ENCODE peak calls at places on chromosome 2, in nine cellular contexts. One of them, this sample, is unnamed.

GRCh38 chr2:178860551-178860950 is 53.3 kb upstream of the TTN start:
- DNase-seq in GM20000: no peak
- DNase-seq in NT2/D1: no peak
- DNase-seq in NCI-H460: no peak
- DNase-seq in bronchial epithelial cell: no peak
- DNase-seq in brain pericyte: no peak
- DNase-seq in posterior vena cava: no peak
- DNase-seq in activated naive CD4-positive, alpha-beta T cell treated with anti-CD3 and anti-CD28 coated beads, Interleukin-2, amount 10 ng/mL, durations not matched to agents 7 days and 5 days: no peak
- DNase-seq in CD4-positive, alpha-beta T cell: no peak
- DNase-seq in this sample: no peak

GRCh38 chr2:54556659-54557121 is 100.6 kb downstream of the SPTBN1 start:
- DNase-seq in GM20000: no peak
- DNase-seq in activated naive CD4-positive, alpha-beta T cell treated with anti-CD3 and anti-CD28 coated beads, Interleukin-2, amount 10 ng/mL, durations not matched to agents 7 days and 5 days: no peak
- DNase-seq in NCI-H460: no peak
- DNase-seq in brain pericyte: no peak
- DNase-seq in posterior vena cava: no peak
- DNase-seq in CD4-positive, alpha-beta T cell: no peak
- DNase-seq in bronchial epithelial cell: no peak
- DNase-seq in NT2/D1: no peak
- DNase-seq in this sample: peak

GRCh38 chr2:119157850-119158511 is 570 bp downstream of the C1QL2 start:
- DNase-seq in brain pericyte: no peak
- DNase-seq in bronchial epithelial cell: no peak
- DNase-seq in CD4-positive, alpha-beta T cell: no peak
- DNase-seq in activated naive CD4-positive, alpha-beta T cell treated with anti-CD3 and anti-CD28 coated beads, Interleukin-2, amount 10 ng/mL, durations not matched to agents 7 days and 5 days: no peak
- DNase-seq in NT2/D1: no peak
- DNase-seq in GM20000: no peak
- DNase-seq in posterior vena cava: no peak
- DNase-seq in NCI-H460: no peak
- DNase-seq in this sample: no peak

GRCh38 chr2:220243571-220243970 is 616.1 kb downstream of the SLC4A3 start:
- DNase-seq in bronchial epithelial cell: no peak
- DNase-seq in NT2/D1: no peak
- DNase-seq in activated naive CD4-positive, alpha-beta T cell treated with anti-CD3 and anti-CD28 coated beads, Interleukin-2, amount 10 ng/mL, durations not matched to agents 7 days and 5 days: no peak
- DNase-seq in NCI-H460: no peak
- DNase-seq in CD4-positive, alpha-beta T cell: no peak
- DNase-seq in GM20000: no peak
- DNase-seq in posterior vena cava: no peak
- DNase-seq in brain pericyte: no peak
- DNase-seq in this sample: no peak

GRCh38 chr2:29640360-29640759 is 281.0 kb downstream of the ALK start:
- DNase-seq in bronchial epithelial cell: peak
- DNase-seq in brain pericyte: no peak
- DNase-seq in posterior vena cava: no peak
- DNase-seq in GM20000: no peak
- DNase-seq in NCI-H460: no peak
- DNase-seq in NT2/D1: no peak
- DNase-seq in CD4-positive, alpha-beta T cell: no peak
- DNase-seq in activated naive CD4-positive, alpha-beta T cell treated with anti-CD3 and anti-CD28 coated beads, Interleukin-2, amount 10 ng/mL, durations not matched to agents 7 days and 5 days: no peak
- DNase-seq in this sample: no peak

GRCh38 chr2:177429688-177430325 is 37.2 kb downstream of the AGPS start:
- DNase-seq in GM20000: no peak
- DNase-seq in posterior vena cava: no peak
- DNase-seq in activated naive CD4-positive, alpha-beta T cell treated with anti-CD3 and anti-CD28 coated beads, Interleukin-2, amount 10 ng/mL, durations not matched to agents 7 days and 5 days: no peak
- DNase-seq in brain pericyte: peak
- DNase-seq in NCI-H460: no peak
- DNase-seq in NT2/D1: no peak
- DNase-seq in bronchial epithelial cell: peak
- DNase-seq in CD4-positive, alpha-beta T cell: no peak
- DNase-seq in this sample: peak

GRCh38 chr2:83233284-83233683 is 1225.8 kb downstream of the SUCLG1 start:
- DNase-seq in bronchial epithelial cell: peak
- DNase-seq in GM20000: no peak
- DNase-seq in NT2/D1: no peak
- DNase-seq in brain pericyte: no peak
- DNase-seq in NCI-H460: no peak
- DNase-seq in activated naive CD4-positive, alpha-beta T cell treated with anti-CD3 and anti-CD28 coated beads, Interleukin-2, amount 10 ng/mL, durations not matched to agents 7 days and 5 days: no peak
- DNase-seq in CD4-positive, alpha-beta T cell: no peak
- DNase-seq in posterior vena cava: no peak
- DNase-seq in this sample: peak

GRCh38 chr2:127552336-127552735 is 16.9 kb downstream of the MYO7B start:
- DNase-seq in NCI-H460: no peak
- DNase-seq in CD4-positive, alpha-beta T cell: no peak
- DNase-seq in posterior vena cava: peak
- DNase-seq in bronchial epithelial cell: no peak
- DNase-seq in brain pericyte: no peak
- DNase-seq in activated naive CD4-positive, alpha-beta T cell treated with anti-CD3 and anti-CD28 coated beads, Interleukin-2, amount 10 ng/mL, durations not matched to agents 7 days and 5 days: no peak
- DNase-seq in GM20000: no peak
- DNase-seq in NT2/D1: no peak
- DNase-seq in this sample: no peak

GRCh38 chr2:71331581-71332412 is at the start of gene ZNF638:
- DNase-seq in posterior vena cava: peak
- DNase-seq in CD4-positive, alpha-beta T cell: peak
- DNase-seq in brain pericyte: peak
- DNase-seq in activated naive CD4-positive, alpha-beta T cell treated with anti-CD3 and anti-CD28 coated beads, Interleukin-2, amount 10 ng/mL, durations not matched to agents 7 days and 5 days: peak
- DNase-seq in NCI-H460: peak
- DNase-seq in NT2/D1: peak
- DNase-seq in GM20000: peak
- DNase-seq in bronchial epithelial cell: peak
- DNase-seq in this sample: peak

GRCh38 chr2:138515084-138515483 is 13.5 kb downstream of the SPOPL start:
- DNase-seq in bronchial epithelial cell: peak
- DNase-seq in activated naive CD4-positive, alpha-beta T cell treated with anti-CD3 and anti-CD28 coated beads, Interleukin-2, amount 10 ng/mL, durations not matched to agents 7 days and 5 days: no peak
- DNase-seq in CD4-positive, alpha-beta T cell: no peak
- DNase-seq in NCI-H460: no peak
- DNase-seq in posterior vena cava: no peak
- DNase-seq in NT2/D1: no peak
- DNase-seq in brain pericyte: no peak
- DNase-seq in GM20000: no peak
- DNase-seq in this sample: no peak

GRCh38 chr2:239660390-239661228 is 259.8 kb upstream of the HDAC4 start:
- DNase-seq in brain pericyte: no peak
- DNase-seq in posterior vena cava: peak
- DNase-seq in NCI-H460: no peak
- DNase-seq in NT2/D1: no peak
- DNase-seq in GM20000: no peak
- DNase-seq in CD4-positive, alpha-beta T cell: no peak
- DNase-seq in bronchial epithelial cell: peak
- DNase-seq in activated naive CD4-positive, alpha-beta T cell treated with anti-CD3 and anti-CD28 coated beads, Interleukin-2, amount 10 ng/mL, durations not matched to agents 7 days and 5 days: no peak
- DNase-seq in this sample: no peak

GRCh38 chr2:138922973-138923563 is 142.9 kb upstream of the NXPH2 start:
- DNase-seq in NCI-H460: peak
- DNase-seq in bronchial epithelial cell: peak
- DNase-seq in NT2/D1: no peak
- DNase-seq in activated naive CD4-positive, alpha-beta T cell treated with anti-CD3 and anti-CD28 coated beads, Interleukin-2, amount 10 ng/mL, durations not matched to agents 7 days and 5 days: no peak
- DNase-seq in CD4-positive, alpha-beta T cell: no peak
- DNase-seq in brain pericyte: no peak
- DNase-seq in GM20000: no peak
- DNase-seq in posterior vena cava: no peak
- DNase-seq in this sample: peak

GRCh38 chr2:197777823-197778407 is 7.2 kb downstream of the BOLL start:
- DNase-seq in NCI-H460: peak
- DNase-seq in GM20000: peak
- DNase-seq in CD4-positive, alpha-beta T cell: no peak
- DNase-seq in activated naive CD4-positive, alpha-beta T cell treated with anti-CD3 and anti-CD28 coated beads, Interleukin-2, amount 10 ng/mL, durations not matched to agents 7 days and 5 days: peak
- DNase-seq in NT2/D1: no peak
- DNase-seq in brain pericyte: peak
- DNase-seq in bronchial epithelial cell: peak
- DNase-seq in posterior vena cava: no peak
- DNase-seq in this sample: peak

GRCh38 chr2:172672114-172672513 is 63.5 kb upstream of the RAPGEF4 start:
- DNase-seq in bronchial epithelial cell: peak
- DNase-seq in posterior vena cava: no peak
- DNase-seq in CD4-positive, alpha-beta T cell: no peak
- DNase-seq in brain pericyte: no peak
- DNase-seq in GM20000: no peak
- DNase-seq in NCI-H460: peak
- DNase-seq in activated naive CD4-positive, alpha-beta T cell treated with anti-CD3 and anti-CD28 coated beads, Interleukin-2, amount 10 ng/mL, durations not matched to agents 7 days and 5 days: no peak
- DNase-seq in NT2/D1: no peak
- DNase-seq in this sample: no peak

GRCh38 chr2:40244251-40245010 is 207.5 kb downstream of the SLC8A1 start:
- DNase-seq in brain pericyte: peak
- DNase-seq in bronchial epithelial cell: peak
- DNase-seq in NT2/D1: peak
- DNase-seq in CD4-positive, alpha-beta T cell: no peak
- DNase-seq in posterior vena cava: peak
- DNase-seq in activated naive CD4-positive, alpha-beta T cell treated with anti-CD3 and anti-CD28 coated beads, Interleukin-2, amount 10 ng/mL, durations not matched to agents 7 days and 5 days: no peak
- DNase-seq in GM20000: peak
- DNase-seq in NCI-H460: peak
- DNase-seq in this sample: peak

GRCh38 chr2:24858996-24859395 is 61.0 kb downstream of the ADCY3 start:
- DNase-seq in NCI-H460: no peak
- DNase-seq in brain pericyte: no peak
- DNase-seq in GM20000: no peak
- DNase-seq in NT2/D1: no peak
- DNase-seq in CD4-positive, alpha-beta T cell: no peak
- DNase-seq in posterior vena cava: no peak
- DNase-seq in activated naive CD4-positive, alpha-beta T cell treated with anti-CD3 and anti-CD28 coated beads, Interleukin-2, amount 10 ng/mL, durations not matched to agents 7 days and 5 days: no peak
- DNase-seq in bronchial epithelial cell: no peak
- DNase-seq in this sample: no peak

GRCh38 chr2:162210385-162210784 is 32.9 kb downstream of the FAP start:
- DNase-seq in GM20000: no peak
- DNase-seq in posterior vena cava: no peak
- DNase-seq in activated naive CD4-positive, alpha-beta T cell treated with anti-CD3 and anti-CD28 coated beads, Interleukin-2, amount 10 ng/mL, durations not matched to agents 7 days and 5 days: no peak
- DNase-seq in CD4-positive, alpha-beta T cell: no peak
- DNase-seq in NCI-H460: no peak
- DNase-seq in brain pericyte: no peak
- DNase-seq in bronchial epithelial cell: no peak
- DNase-seq in NT2/D1: no peak
- DNase-seq in this sample: no peak

GRCh38 chr2:231450548-231450989 is 13.7 kb downstream of the NCL start:
- DNase-seq in CD4-positive, alpha-beta T cell: no peak
- DNase-seq in activated naive CD4-positive, alpha-beta T cell treated with anti-CD3 and anti-CD28 coated beads, Interleukin-2, amount 10 ng/mL, durations not matched to agents 7 days and 5 days: no peak
- DNase-seq in NT2/D1: no peak
- DNase-seq in NCI-H460: no peak
- DNase-seq in brain pericyte: no peak
- DNase-seq in bronchial epithelial cell: no peak
- DNase-seq in GM20000: no peak
- DNase-seq in posterior vena cava: no peak
- DNase-seq in this sample: no peak

GRCh38 chr2:47631840-47632398 is 151.0 kb upstream of the MSH6 start:
- DNase-seq in NCI-H460: peak
- DNase-seq in GM20000: no peak
- DNase-seq in NT2/D1: no peak
- DNase-seq in bronchial epithelial cell: peak
- DNase-seq in activated naive CD4-positive, alpha-beta T cell treated with anti-CD3 and anti-CD28 coated beads, Interleukin-2, amount 10 ng/mL, durations not matched to agents 7 days and 5 days: no peak
- DNase-seq in brain pericyte: no peak
- DNase-seq in CD4-positive, alpha-beta T cell: no peak
- DNase-seq in posterior vena cava: peak
- DNase-seq in this sample: peak

GRCh38 chr2:105078906-105079305 is 41.0 kb downstream of the MRPS9 start:
- DNase-seq in CD4-positive, alpha-beta T cell: no peak
- DNase-seq in posterior vena cava: no peak
- DNase-seq in NCI-H460: no peak
- DNase-seq in bronchial epithelial cell: peak
- DNase-seq in GM20000: no peak
- DNase-seq in brain pericyte: no peak
- DNase-seq in NT2/D1: no peak
- DNase-seq in activated naive CD4-positive, alpha-beta T cell treated with anti-CD3 and anti-CD28 coated beads, Interleukin-2, amount 10 ng/mL, durations not matched to agents 7 days and 5 days: no peak
- DNase-seq in this sample: no peak

GRCh38 chr2:204776781-204777559 is 231.7 kb downstream of the PARD3B start:
- DNase-seq in NT2/D1: no peak
- DNase-seq in CD4-positive, alpha-beta T cell: no peak
- DNase-seq in brain pericyte: no peak
- DNase-seq in GM20000: no peak
- DNase-seq in bronchial epithelial cell: no peak
- DNase-seq in activated naive CD4-positive, alpha-beta T cell treated with anti-CD3 and anti-CD28 coated beads, Interleukin-2, amount 10 ng/mL, durations not matched to agents 7 days and 5 days: no peak
- DNase-seq in NCI-H460: no peak
- DNase-seq in posterior vena cava: no peak
- DNase-seq in this sample: no peak

GRCh38 chr2:169781249-169782013 is 17.2 kb upstream of the SSB start:
- DNase-seq in posterior vena cava: no peak
- DNase-seq in brain pericyte: no peak
- DNase-seq in NCI-H460: no peak
- DNase-seq in GM20000: no peak
- DNase-seq in NT2/D1: no peak
- DNase-seq in bronchial epithelial cell: no peak
- DNase-seq in activated naive CD4-positive, alpha-beta T cell treated with anti-CD3 and anti-CD28 coated beads, Interleukin-2, amount 10 ng/mL, durations not matched to agents 7 days and 5 days: no peak
- DNase-seq in CD4-positive, alpha-beta T cell: no peak
- DNase-seq in this sample: no peak

GRCh38 chr2:234952270-234953115 is 676 bp downstream of the SH3BP4 start:
- DNase-seq in NT2/D1: no peak
- DNase-seq in posterior vena cava: peak
- DNase-seq in brain pericyte: no peak
- DNase-seq in bronchial epithelial cell: no peak
- DNase-seq in NCI-H460: no peak
- DNase-seq in GM20000: peak
- DNase-seq in activated naive CD4-positive, alpha-beta T cell treated with anti-CD3 and anti-CD28 coated beads, Interleukin-2, amount 10 ng/mL, durations not matched to agents 7 days and 5 days: no peak
- DNase-seq in CD4-positive, alpha-beta T cell: peak
- DNase-seq in this sample: no peak

GRCh38 chr2:235639387-235639786 is 145.5 kb downstream of the AGAP1 start:
- DNase-seq in posterior vena cava: peak
- DNase-seq in GM20000: no peak
- DNase-seq in CD4-positive, alpha-beta T cell: no peak
- DNase-seq in bronchial epithelial cell: peak
- DNase-seq in brain pericyte: peak
- DNase-seq in NCI-H460: no peak
- DNase-seq in NT2/D1: no peak
- DNase-seq in activated naive CD4-positive, alpha-beta T cell treated with anti-CD3 and anti-CD28 coated beads, Interleukin-2, amount 10 ng/mL, durations not matched to agents 7 days and 5 days: no peak
- DNase-seq in this sample: peak

GRCh38 chr2:68779595-68779994 is 45.0 kb downstream of the ARHGAP25 start:
- DNase-seq in activated naive CD4-positive, alpha-beta T cell treated with anti-CD3 and anti-CD28 coated beads, Interleukin-2, amount 10 ng/mL, durations not matched to agents 7 days and 5 days: no peak
- DNase-seq in brain pericyte: no peak
- DNase-seq in GM20000: no peak
- DNase-seq in NT2/D1: no peak
- DNase-seq in bronchial epithelial cell: no peak
- DNase-seq in posterior vena cava: no peak
- DNase-seq in NCI-H460: no peak
- DNase-seq in CD4-positive, alpha-beta T cell: no peak
- DNase-seq in this sample: no peak

GRCh38 chr2:97267411-97268074 is 154.6 kb downstream of the ANKRD36 start:
- DNase-seq in bronchial epithelial cell: no peak
- DNase-seq in NT2/D1: no peak
- DNase-seq in CD4-positive, alpha-beta T cell: peak
- DNase-seq in activated naive CD4-positive, alpha-beta T cell treated with anti-CD3 and anti-CD28 coated beads, Interleukin-2, amount 10 ng/mL, durations not matched to agents 7 days and 5 days: no peak
- DNase-seq in brain pericyte: no peak
- DNase-seq in NCI-H460: no peak
- DNase-seq in GM20000: no peak
- DNase-seq in posterior vena cava: peak
- DNase-seq in this sample: no peak

GRCh38 chr2:240365971-240366471 is 69.4 kb upstream of the GPC1 start:
- DNase-seq in activated naive CD4-positive, alpha-beta T cell treated with anti-CD3 and anti-CD28 coated beads, Interleukin-2, amount 10 ng/mL, durations not matched to agents 7 days and 5 days: no peak
- DNase-seq in NCI-H460: no peak
- DNase-seq in CD4-positive, alpha-beta T cell: no peak
- DNase-seq in posterior vena cava: no peak
- DNase-seq in NT2/D1: no peak
- DNase-seq in bronchial epithelial cell: no peak
- DNase-seq in GM20000: no peak
- DNase-seq in brain pericyte: no peak
- DNase-seq in this sample: no peak

GRCh38 chr2:127893494-127893893 is 7.7 kb upstream of the AMMECR1L start:
- DNase-seq in activated naive CD4-positive, alpha-beta T cell treated with anti-CD3 and anti-CD28 coated beads, Interleukin-2, amount 10 ng/mL, durations not matched to agents 7 days and 5 days: no peak
- DNase-seq in bronchial epithelial cell: no peak
- DNase-seq in NCI-H460: no peak
- DNase-seq in brain pericyte: no peak
- DNase-seq in GM20000: no peak
- DNase-seq in CD4-positive, alpha-beta T cell: no peak
- DNase-seq in posterior vena cava: peak
- DNase-seq in NT2/D1: no peak
- DNase-seq in this sample: no peak

GRCh38 chr2:164542584-164543021 is 78.7 kb downstream of the GRB14 start:
- DNase-seq in bronchial epithelial cell: peak
- DNase-seq in NT2/D1: no peak
- DNase-seq in brain pericyte: peak
- DNase-seq in NCI-H460: no peak
- DNase-seq in CD4-positive, alpha-beta T cell: no peak
- DNase-seq in posterior vena cava: no peak
- DNase-seq in activated naive CD4-positive, alpha-beta T cell treated with anti-CD3 and anti-CD28 coated beads, Interleukin-2, amount 10 ng/mL, durations not matched to agents 7 days and 5 days: no peak
- DNase-seq in GM20000: no peak
- DNase-seq in this sample: peak

GRCh38 chr2:57080035-57080434 is 896.2 kb downstream of the CCDC85A start:
- DNase-seq in CD4-positive, alpha-beta T cell: no peak
- DNase-seq in activated naive CD4-positive, alpha-beta T cell treated with anti-CD3 and anti-CD28 coated beads, Interleukin-2, amount 10 ng/mL, durations not matched to agents 7 days and 5 days: no peak
- DNase-seq in NT2/D1: no peak
- DNase-seq in GM20000: no peak
- DNase-seq in bronchial epithelial cell: peak
- DNase-seq in NCI-H460: peak
- DNase-seq in posterior vena cava: no peak
- DNase-seq in brain pericyte: no peak
- DNase-seq in this sample: peak

GRCh38 chr2:135914485-135914884 is 38.2 kb upstream of the MCM6 start:
- DNase-seq in GM20000: no peak
- DNase-seq in NT2/D1: no peak
- DNase-seq in activated naive CD4-positive, alpha-beta T cell treated with anti-CD3 and anti-CD28 coated beads, Interleukin-2, amount 10 ng/mL, durations not matched to agents 7 days and 5 days: no peak
- DNase-seq in posterior vena cava: no peak
- DNase-seq in brain pericyte: no peak
- DNase-seq in NCI-H460: no peak
- DNase-seq in bronchial epithelial cell: peak
- DNase-seq in CD4-positive, alpha-beta T cell: no peak
- DNase-seq in this sample: no peak

This sample was measured in A172.